ENCODE peak calls at places on chromosomes 6 and 20, in seven cellular contexts. B is neural progenitor cell, K is hepatocyte, L is BJ, F is lower lobe of right lung, Z is GM12865, D is aorta. O is an unnamed sample.

GRCh38 chr20:43948455-43948854 is 33.8 kb downstream of the TOX2 start:
- DNase-seq in B (no peak), K (no peak), L (no peak), F (no peak), Z (no peak), D (no peak), O (no peak)

GRCh38 chr6:113488812-113489685 is 368.1 kb upstream of the MARCKS start:
- DNase-seq in B (peak; percentile 32), K (no peak), L (no peak), F (no peak), Z (no peak), D (no peak), O (no peak)

GRCh38 chr6:14709066-14709670 is 536.7 kb upstream of the JARID2 start:
- DNase-seq in B (no peak), K (no peak), L (no peak), F (no peak), Z (no peak), D (no peak), O (no peak)

GRCh38 chr20:39961667-39962066 is 727.4 kb downstream of the MAFB start:
- DNase-seq in B (no peak), K (no peak), L (no peak), F (no peak), Z (no peak), D (no peak), O (no peak)

GRCh38 chr6:143694013-143694412 is 16.2 kb downstream of the PHACTR2 start:
- DNase-seq in B (no peak), K (no peak), L (no peak), F (no peak), Z (no peak), D (no peak), O (no peak)

GRCh38 chr6:50850223-50850751 is 31.6 kb downstream of the TFAP2B start:
- DNase-seq in B (peak; percentile 72), K (peak; percentile 57), L (no peak), F (no peak), Z (no peak), D (no peak), O (no peak)

GRCh38 chr20:25346349-25346748 is 44.3 kb downstream of the ABHD12 start:
- DNase-seq in B (no peak), K (no peak), L (no peak), F (no peak), Z (no peak), D (no peak), O (no peak)

GRCh38 chr20:33909331-33909921 is 84.3 kb upstream of the RALY start:
- DNase-seq in B (no peak), K (peak; percentile 21), L (peak; percentile 65), F (no peak), Z (no peak), D (no peak), O (no peak)

GRCh38 chr6:106747139-106747538 is 117.8 kb downstream of the QRSL1 start:
- DNase-seq in B (no peak), K (no peak), L (no peak), F (no peak), Z (no peak), D (no peak), O (no peak)

GRCh38 chr6:75279418-75279817 is 5.2 kb downstream of the TMEM30A start:
- DNase-seq in B (no peak), K (no peak), L (no peak), F (no peak), Z (no peak), D (no peak), O (no peak)

GRCh38 chr6:22880686-22881433 is 311.5 kb downstream of the HDGFL1 start:
- DNase-seq in B (no peak), K (peak; percentile 73), L (peak; percentile 89), F (no peak), Z (no peak), D (no peak), O (no peak)

GRCh38 chr6:151962246-151962846 is 154.9 kb downstream of the ESR1 start:
- DNase-seq in B (no peak), K (no peak), L (no peak), F (no peak), Z (peak; percentile 26), D (no peak), O (no peak)

GRCh38 chr20:48381353-48382120 is 446.3 kb downstream of the PREX1 start:
- DNase-seq in B (no peak), K (no peak), L (no peak), F (no peak), Z (no peak), D (no peak), O (no peak)

GRCh38 chr20:48385527-48385926 is 442.3 kb downstream of the PREX1 start:
- DNase-seq in B (no peak), K (no peak), L (no peak), F (no peak), Z (no peak), D (no peak), O (no peak)

GRCh38 chr20:48382304-48382703 is 445.5 kb downstream of the PREX1 start:
- DNase-seq in B (no peak), K (no peak), L (no peak), F (no peak), Z (no peak), D (no peak), O (no peak)

GRCh38 chr20:48383252-48383651 is 444.5 kb downstream of the PREX1 start:
- DNase-seq in B (no peak), K (no peak), L (no peak), F (no peak), Z (no peak), D (no peak), O (no peak)

GRCh38 chr20:48384147-48384818 is 443.5 kb downstream of the PREX1 start:
- DNase-seq in B (no peak), K (no peak), L (no peak), F (no peak), Z (no peak), D (no peak), O (no peak)
- H3K4me3 ChIP-seq in B (no peak overlapping the region), K (no peak overlapping the region), L (no peak overlapping the region), F (no peak overlapping the region), Z (no peak overlapping the region), D (no peak overlapping the region), O (no peak overlapping the region)

GRCh38 chr6:87791029-87791428 is 89.0 kb upstream of the AKIRIN2 start:
- DNase-seq in B (no peak), K (no peak), L (no peak), F (no peak), Z (no peak), D (no peak), O (no peak)

GRCh38 chr6:87791485-87791884 is 89.5 kb upstream of the AKIRIN2 start:
- DNase-seq in B (no peak), K (no peak), L (no peak), F (no peak), Z (no peak), D (no peak), O (no peak)

GRCh38 chr6:87788141-87788540 is 86.1 kb upstream of the AKIRIN2 start:
- DNase-seq in B (no peak), K (no peak), L (no peak), F (no peak), Z (no peak), D (no peak), O (no peak)

GRCh38 chr6:87789198-87789899 is 87.3 kb upstream of the AKIRIN2 start:
- DNase-seq in B (no peak), K (peak; percentile 75), L (no peak), F (no peak), Z (no peak), D (no peak), O (peak; percentile 22)

DNA sequence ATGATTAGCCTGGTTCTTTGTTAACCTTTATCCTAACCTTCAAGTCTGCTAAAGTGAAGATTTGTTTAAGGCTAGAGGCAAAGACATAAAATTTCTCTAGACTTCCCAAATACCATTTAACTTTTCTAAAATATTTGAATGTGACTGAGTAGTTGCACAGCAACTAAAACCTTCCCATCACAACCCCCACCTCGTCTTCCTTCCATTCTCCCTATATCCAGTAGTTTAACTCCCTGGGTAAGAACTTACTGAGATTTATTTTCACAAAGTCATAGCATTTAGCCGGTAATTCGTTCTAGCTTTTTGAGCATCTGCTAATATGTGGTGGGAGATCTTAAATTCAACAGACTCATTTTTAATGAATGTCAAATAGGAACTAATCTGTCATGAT is 87.9 kb upstream of the AKIRIN2 start:
- DNase-seq in B (no peak), K (no peak), L (no peak), F (no peak), Z (no peak), D (no peak), O (no peak)
- H3K4me3 ChIP-seq in B (no peak overlapping the region), K (no peak overlapping the region), L (no peak overlapping the region), F (no peak overlapping the region), Z (no peak overlapping the region), D (no peak overlapping the region), O (no peak overlapping the region)

GRCh38 chr6:134201716-134202115 is 116.2 kb downstream of the SGK1 start:
- DNase-seq in B (no peak), K (no peak), L (no peak), F (no peak), Z (no peak), D (no peak), O (no peak)

GRCh38 chr6:134196568-134197301 is 121.2 kb downstream of the SGK1 start:
- DNase-seq in B (no peak), K (no peak), L (no peak), F (no peak), Z (peak; percentile 81), D (no peak), O (no peak)

GRCh38 chr6:134204031-134204430 is 113.9 kb downstream of the SGK1 start:
- DNase-seq in B (no peak), K (no peak), L (no peak), F (no peak), Z (no peak), D (no peak), O (no peak)

GRCh38 chr6:134198093-134198492 is 119.8 kb downstream of the SGK1 start:
- DNase-seq in B (no peak), K (peak; percentile 23), L (no peak), F (no peak), Z (no peak), D (no peak), O (no peak)

GRCh38 chr6:134199848-134200606 is 117.9 kb downstream of the SGK1 start:
- DNase-seq in B (no peak), K (no peak), L (no peak), F (no peak), Z (peak; percentile 67), D (no peak), O (no peak)
- H3K4me3 ChIP-seq in B (no peak overlapping the region), K (no peak overlapping the region), L (no peak overlapping the region), F (no peak overlapping the region), Z (no peak overlapping the region), D (no peak overlapping the region), O (no peak overlapping the region)

DNA sequence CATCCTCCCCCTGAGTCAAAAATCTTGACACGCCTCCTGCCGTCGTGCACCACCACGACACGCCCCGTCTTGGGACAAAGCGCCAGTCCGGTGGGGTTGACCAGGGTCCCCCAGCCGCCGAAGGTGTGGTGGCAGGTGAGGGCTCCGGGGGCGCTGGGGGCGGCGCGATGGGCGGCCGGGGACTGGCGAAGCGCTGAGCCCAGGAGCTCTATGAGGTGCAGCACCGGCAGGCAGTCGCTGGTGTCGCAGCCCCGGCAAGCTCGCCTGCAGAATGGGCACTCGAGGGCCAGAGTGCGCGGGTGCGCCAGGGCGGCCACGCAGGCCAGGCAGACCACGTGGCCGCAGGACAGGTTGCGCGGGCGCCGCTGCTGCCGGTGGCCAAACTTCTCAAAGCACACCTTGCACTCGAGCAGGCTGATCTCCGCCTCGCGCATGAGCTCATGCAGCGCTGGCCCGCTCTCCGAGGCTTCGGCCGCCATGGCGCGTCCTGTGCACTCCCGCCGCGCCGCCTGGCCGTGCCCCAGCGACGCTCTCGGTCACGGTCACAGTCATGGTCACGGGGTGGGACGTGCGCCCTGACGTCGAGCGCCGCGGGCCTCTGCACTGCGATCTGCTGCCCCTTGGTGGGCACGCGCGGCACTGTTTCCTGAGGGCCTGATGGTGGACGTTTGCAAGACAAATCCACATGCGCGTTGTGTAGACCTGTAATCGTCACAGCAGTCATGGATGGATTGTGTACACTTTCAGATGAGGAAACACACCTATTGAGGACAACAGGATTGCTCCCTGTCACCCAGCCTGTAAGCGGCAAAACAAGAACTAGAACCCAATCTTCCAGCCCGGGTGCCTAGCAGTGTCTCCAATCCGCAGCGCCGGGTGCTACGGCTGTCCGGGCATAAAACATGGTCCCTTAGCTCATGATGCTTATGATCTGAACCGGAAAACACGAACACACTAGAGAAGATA is at the start of gene NHLRC1:
- DNase-seq in B (peak; percentile 77), K (peak; percentile 93), L (peak; percentile 32), F (peak; percentile 94), Z (peak; percentile 92), D (peak; percentile 95), O (peak; percentile 90)
- H3K4me3 ChIP-seq in B (peak within 1 kb of the TSS; percentile 41), K (peak within 1 kb of the TSS; percentile 43), L (peak within 1 kb of the TSS; percentile 53), F (peak within 1 kb of the TSS; percentile 66), Z (peak within 1 kb of the TSS; percentile 36), D (no peak within 1 kb of the TSS), O (peak within 1 kb of the TSS; percentile 59)